ENCODE peak calls at places on chromosomes 7 and 10, in four cellular contexts. One of them, this sample, is unnamed.

GRCh38 chr7:156386097-156386496 is 254.5 kb upstream of the RNF32 start:
- DNase-seq in amniotic epithelial cell: no peak
- DNase-seq in iPS DF 19.7: peak; percentile 9
- DNase-seq in activated CD4-positive, alpha-beta T cell treated with anti-CD3 and anti-CD28 coated beads, Interleukin-2, amount 10 ng/mL, durations not matched to agents 7 days and 5 days: no peak
- DNase-seq in this sample: peak; percentile 10

GRCh38 chr10:84541289-84541637 is 212.9 kb downstream of the CCSER2 start:
- DNase-seq in activated CD4-positive, alpha-beta T cell treated with anti-CD3 and anti-CD28 coated beads, Interleukin-2, amount 10 ng/mL, durations not matched to agents 7 days and 5 days: no peak
- DNase-seq in iPS DF 19.7: peak; percentile 77
- DNase-seq in amniotic epithelial cell: no peak
- DNase-seq in this sample: no peak

GRCh38 chr10:49076319-49076718 is 39.0 kb downstream of the VSTM4 start:
- DNase-seq in activated CD4-positive, alpha-beta T cell treated with anti-CD3 and anti-CD28 coated beads, Interleukin-2, amount 10 ng/mL, durations not matched to agents 7 days and 5 days: no peak
- DNase-seq in iPS DF 19.7: no peak
- DNase-seq in amniotic epithelial cell: no peak
- DNase-seq in this sample: no peak

GRCh38 chr10:74300651-74301050 is 149.6 kb downstream of the ADK start:
- DNase-seq in iPS DF 19.7: no peak
- DNase-seq in amniotic epithelial cell: no peak
- DNase-seq in activated CD4-positive, alpha-beta T cell treated with anti-CD3 and anti-CD28 coated beads, Interleukin-2, amount 10 ng/mL, durations not matched to agents 7 days and 5 days: no peak
- DNase-seq in this sample: no peak

GRCh38 chr10:46234431-46235060 is 52.3 kb upstream of the ANTXRL start:
- DNase-seq in iPS DF 19.7: no peak
- DNase-seq in activated CD4-positive, alpha-beta T cell treated with anti-CD3 and anti-CD28 coated beads, Interleukin-2, amount 10 ng/mL, durations not matched to agents 7 days and 5 days: peak; percentile 4
- DNase-seq in amniotic epithelial cell: no peak
- DNase-seq in this sample: no peak

GRCh38 chr7:107843184-107843583 is 40.2 kb upstream of the SLC26A3 start:
- DNase-seq in iPS DF 19.7: no peak
- DNase-seq in amniotic epithelial cell: no peak
- DNase-seq in activated CD4-positive, alpha-beta T cell treated with anti-CD3 and anti-CD28 coated beads, Interleukin-2, amount 10 ng/mL, durations not matched to agents 7 days and 5 days: no peak
- DNase-seq in this sample: no peak

GRCh38 chr7:54785261-54785660 is 26.2 kb upstream of the SEC61G start:
- DNase-seq in iPS DF 19.7: no peak
- DNase-seq in activated CD4-positive, alpha-beta T cell treated with anti-CD3 and anti-CD28 coated beads, Interleukin-2, amount 10 ng/mL, durations not matched to agents 7 days and 5 days: no peak
- DNase-seq in amniotic epithelial cell: no peak
- DNase-seq in this sample: no peak

GRCh38 chr10:28840954-28841353 is 163.6 kb downstream of the BAMBI start:
- DNase-seq in activated CD4-positive, alpha-beta T cell treated with anti-CD3 and anti-CD28 coated beads, Interleukin-2, amount 10 ng/mL, durations not matched to agents 7 days and 5 days: no peak
- DNase-seq in iPS DF 19.7: no peak
- DNase-seq in amniotic epithelial cell: peak; percentile 83
- DNase-seq in this sample: no peak

GRCh38 chr7:42406358-42406757 is 169.3 kb upstream of the GLI3 start:
- DNase-seq in activated CD4-positive, alpha-beta T cell treated with anti-CD3 and anti-CD28 coated beads, Interleukin-2, amount 10 ng/mL, durations not matched to agents 7 days and 5 days: no peak
- DNase-seq in amniotic epithelial cell: no peak
- DNase-seq in iPS DF 19.7: no peak
- DNase-seq in this sample: no peak

GRCh38 chr7:93402944-93403343 is 170.8 kb downstream of the VPS50 start:
- DNase-seq in activated CD4-positive, alpha-beta T cell treated with anti-CD3 and anti-CD28 coated beads, Interleukin-2, amount 10 ng/mL, durations not matched to agents 7 days and 5 days: no peak
- DNase-seq in iPS DF 19.7: no peak
- DNase-seq in amniotic epithelial cell: no peak
- DNase-seq in this sample: no peak

GRCh38 chr10:86253171-86254072 is 113.2 kb downstream of the GRID1 start:
- DNase-seq in amniotic epithelial cell: no peak
- DNase-seq in iPS DF 19.7: no peak
- DNase-seq in activated CD4-positive, alpha-beta T cell treated with anti-CD3 and anti-CD28 coated beads, Interleukin-2, amount 10 ng/mL, durations not matched to agents 7 days and 5 days: no peak
- DNase-seq in this sample: no peak

GRCh38 chr10:108290823-108291222 is 1126.3 kb upstream of the SORCS1 start:
- DNase-seq in amniotic epithelial cell: no peak
- DNase-seq in iPS DF 19.7: no peak
- DNase-seq in activated CD4-positive, alpha-beta T cell treated with anti-CD3 and anti-CD28 coated beads, Interleukin-2, amount 10 ng/mL, durations not matched to agents 7 days and 5 days: no peak
- DNase-seq in this sample: no peak

This sample was measured in Jurkat, Clone E6-1.